ENCODE peak calls at places on chromosomes 2 and 18, in six cellular contexts. V is NCI-H1092 treated with DMSO at 0.1 percent for 48 hours, K is fibroblast of lung, A is mucosa of gallbladder, O is NCI-H510A treated with DMSO at 0.1 percent for 48 hours, M is GM12892. E is an unnamed sample.

GRCh38 chr2:63343397-63344109 is 244.7 kb downstream of the WDPCP start:
- DNase-seq in V (no peak), K (no peak), A (no peak), O (no peak), M (no peak), E (no peak)

GRCh38 chr2:10283106-10284062 is 19.3 kb upstream of the HPCAL1 start:
- DNase-seq in V (no peak), K (peak), A (no peak), O (no peak), M (no peak), E (peak)

GRCh38 chr18:8893628-8894231 is 188.4 kb downstream of the MTCL1 start:
- DNase-seq in V (no peak), K (no peak), A (no peak), O (no peak), M (no peak), E (no peak)

GRCh38 chr2:171436307-171436706 is 2.3 kb downstream of the DCAF17 start:
- DNase-seq in V (no peak), K (peak), A (no peak), O (no peak), M (no peak), E (peak)

GRCh38 chr2:235378261-235378660 is 115.6 kb upstream of the AGAP1 start:
- DNase-seq in V (no peak), K (no peak), A (peak), O (no peak), M (no peak), E (no peak)

GRCh38 chr18:12686100-12686499 is 16.4 kb downstream of the CEP76 start:
- DNase-seq in V (no peak), K (peak), A (no peak), O (peak), M (no peak), E (peak)

GRCh38 chr18:58754544-58755068 is 83.3 kb downstream of the MALT1 start:
- DNase-seq in V (no peak), K (no peak), A (peak), O (no peak), M (no peak), E (no peak)

GRCh38 chr2:113973856-113974255 is 84.0 kb downstream of the ACTR3 start:
- DNase-seq in V (no peak), K (no peak), A (no peak), O (no peak), M (no peak), E (no peak)

GRCh38 chr2:19675856-19676460 is 225.8 kb downstream of the TTC32 start:
- DNase-seq in V (no peak), K (no peak), A (no peak), O (no peak), M (no peak), E (peak)

GRCh38 chr18:2515908-2516625 is 55.2 kb downstream of the METTL4 start:
- DNase-seq in V (no peak), K (peak), A (no peak), O (no peak), M (no peak), E (peak)

GRCh38 chr2:26911911-26912861 is 58.3 kb upstream of the MAPRE3 start:
- DNase-seq in V (peak), K (no peak), A (no peak), O (no peak), M (no peak), E (no peak)

GRCh38 chr2:20602803-20603202 is 48.1 kb downstream of the HS1BP3 start:
- DNase-seq in V (no peak), K (no peak), A (no peak), O (no peak), M (no peak), E (no peak)

GRCh38 chr2:23669413-23670244 is 257.3 kb downstream of the ATAD2B start:
- DNase-seq in V (no peak), K (peak), A (peak), O (peak), M (no peak), E (no peak)

GRCh38 chr2:57376985-57377384 is 669.6 kb upstream of the VRK2 start:
- DNase-seq in V (no peak), K (no peak), A (no peak), O (no peak), M (no peak), E (peak)

GRCh38 chr18:24841536-24841935 is 381.1 kb downstream of the HRH4 start:
- DNase-seq in V (no peak), K (no peak), A (no peak), O (no peak), M (no peak), E (peak)

GRCh38 chr2:54669677-54670484 is 53.6 kb upstream of the EML6 start:
- DNase-seq in V (no peak), K (peak), A (peak), O (no peak), M (no peak), E (peak)